ENCODE peak calls at places on chromosomes 3 and 15, in ten cellular contexts. V is IMR-90; S is GM23338; B is naive thymus-derived CD4-positive, alpha-beta T cell; C is mammary epithelial cell; P is A673; I is fibroblast of lung; Y is pancreas; T is colonic mucosa; R is left lung. U is an unnamed sample. For H3K4me1 and H3K36me3, the result is how much of the 10 kb centered on the place peaks cover.

GRCh38 chr15:101540480-101541239 is 51.2 kb upstream of the PCSK6 start:
- DNase-seq in V (no peak), S (no peak), B (no peak), C (no peak), P (no peak), I (no peak), Y (no peak), T (no peak), R (no peak), U (no peak)

GRCh38 chr3:136939489-136939888 is 18.3 kb upstream of the IL20RB start:
- DNase-seq in V (no peak), S (no peak), B (no peak), C (no peak), P (peak), I (no peak), Y (no peak), T (no peak), R (no peak), U (no peak)

GRCh38 chr3:150744041-150745026 is 18.6 kb downstream of the SIAH2 start:
- DNase-seq in V (no peak), S (no peak), B (no peak), C (peak), P (peak), I (no peak), Y (no peak), T (no peak), R (no peak), U (no peak)

GRCh38 chr15:74127255-74127953 is 3.0 kb upstream of the ISLR2 start:
- DNase-seq in V (peak), S (peak), B (peak), C (peak), P (peak), I (peak), Y (peak), T (peak), R (peak), U (peak)

GRCh38 chr15:101372149-101372577 is 77.1 kb upstream of the SNRPA1 start:
- DNase-seq in V (peak), S (no peak), B (no peak), C (no peak), P (no peak), I (peak), Y (no peak), T (peak), R (peak), U (no peak)

GRCh38 chr15:61974759-61975158 is 85.5 kb downstream of the VPS13C start:
- DNase-seq in V (peak), S (no peak), B (no peak), C (peak), P (no peak), I (no peak), Y (no peak), T (no peak), R (no peak), U (no peak)

GRCh38 chr15:36888018-36888992 is 212.0 kb downstream of the MEIS2 start:
- DNase-seq in V (no peak), S (no peak), B (no peak), C (no peak), P (no peak), I (no peak), Y (no peak), T (no peak), R (peak), U (no peak)

GRCh38 chr3:194136519-194137313 is 768 bp downstream of the HES1 start:
- DNase-seq in V (peak), S (peak), B (peak), C (no peak), P (peak), I (peak), Y (peak), T (peak), R (peak), U (no peak)

GRCh38 chr3:174937488-174937887 is 78.4 kb downstream of the NAALADL2 start:
- DNase-seq in V (peak), S (no peak), B (no peak), C (no peak), P (no peak), I (peak), Y (no peak), T (no peak), R (no peak), U (no peak)

GRCh38 chr3:148756306-148756705 is 58.6 kb downstream of the AGTR1 start:
- DNase-seq in V (no peak), S (no peak), B (no peak), C (no peak), P (no peak), I (no peak), Y (no peak), T (no peak), R (no peak), U (no peak)

GRCh38 chr15:31081568-31082250 is 19.8 kb downstream of the TRPM1 start:
- DNase-seq in V (no peak), S (no peak), B (no peak), C (no peak), P (no peak), I (no peak), Y (peak), T (peak), R (no peak), U (no peak)

DNA sequence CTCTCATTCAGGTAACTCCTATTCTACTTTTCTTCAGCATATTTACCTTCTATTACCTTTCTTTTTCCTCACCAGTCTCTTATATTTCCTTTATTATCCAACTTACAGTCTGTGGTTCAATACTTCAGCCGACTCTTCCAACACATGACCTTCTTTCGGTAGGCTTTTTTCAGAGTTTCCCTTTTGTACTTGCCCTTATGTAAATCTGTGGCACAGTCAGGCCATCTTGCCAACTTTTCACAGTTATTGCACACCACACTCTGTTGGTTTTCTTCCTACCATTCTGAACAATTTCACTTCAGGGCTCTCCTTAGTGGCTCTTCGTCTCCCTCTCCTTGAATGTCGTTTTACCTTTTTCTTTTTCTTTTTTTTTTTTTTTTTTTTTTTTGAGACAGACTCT is 427.8 kb downstream of the LPP start:
- DNase-seq in V (no peak), S (no peak), B (no peak), C (no peak), P (no peak), I (no peak), Y (no peak), T (no peak), R (no peak), U (no peak)
- H3K4me1 ChIP-seq in V (under half), S (under half), B (under half), C (under half), P (under half), I (under half), Y (under half), T (under half), R (under half), U (under half)

GRCh38 chr3:142013331-142013730 is 136.0 kb downstream of the TFDP2 start:
- DNase-seq in V (no peak), S (no peak), B (no peak), C (no peak), P (no peak), I (no peak), Y (no peak), T (no peak), R (no peak), U (no peak)
- H3K27ac ChIP-seq in V (no peak), S (no peak), B (no peak), C (no peak), P (no peak), I (no peak), Y (no peak), T (no peak), R (no peak), U (no peak)

GRCh38 chr3:130956721-130957120 is 62.8 kb downstream of the ATP2C1 start:
- DNase-seq in V (no peak), S (no peak), B (no peak), C (no peak), P (no peak), I (no peak), Y (no peak), T (no peak), R (no peak), U (no peak)
- H3K36me3 ChIP-seq in V (under half), S (under half), B (under half), C (under half), P (under half), I (under half), Y (under half), T (under half), R (under half), U (under half)

GRCh38 chr15:63491979-63492378 is 12.4 kb upstream of the USP3 start:
- DNase-seq in V (peak), S (no peak), B (no peak), C (no peak), P (no peak), I (peak), Y (no peak), T (no peak), R (no peak), U (no peak)

GRCh38 chr15:63489352-63489751 is 15.0 kb upstream of the USP3 start:
- DNase-seq in V (no peak), S (no peak), B (no peak), C (no peak), P (no peak), I (no peak), Y (no peak), T (no peak), R (no peak), U (no peak)

GRCh38 chr15:63488432-63488910 is 15.9 kb upstream of the USP3 start:
- DNase-seq in V (no peak), S (no peak), B (no peak), C (no peak), P (no peak), I (no peak), Y (peak), T (no peak), R (no peak), U (no peak)

GRCh38 chr15:63491116-63491817 is 13.1 kb upstream of the USP3 start:
- DNase-seq in V (no peak), S (no peak), B (no peak), C (no peak), P (no peak), I (no peak), Y (no peak), T (no peak), R (no peak), U (no peak)

GRCh38 chr15:63490345-63491034 is 13.9 kb upstream of the USP3 start:
- DNase-seq in V (no peak), S (no peak), B (no peak), C (no peak), P (no peak), I (no peak), Y (no peak), T (no peak), R (no peak), U (no peak)
- H3K4me1 ChIP-seq in V (under half), S (under half), B (under half), C (under half), P (under half), I (under half), Y (under half), T (under half), R (under half), U (under half)

GRCh38 chr3:10338164-10338470 is 17.2 kb upstream of the SEC13 start:
- DNase-seq in V (no peak), S (no peak), B (no peak), C (no peak), P (no peak), I (no peak), Y (no peak), T (no peak), R (no peak), U (no peak)
- H3K27ac ChIP-seq in V (no peak), S (no peak), B (no peak), C (no peak), P (no peak), I (no peak), Y (no peak), T (no peak), R (no peak), U (no peak)

GRCh38 chr3:111967071-111967470 is 11.8 kb upstream of the ABHD10 start:
- DNase-seq in V (no peak), S (no peak), B (no peak), C (no peak), P (no peak), I (no peak), Y (no peak), T (no peak), R (no peak), U (no peak)

GRCh38 chr3:111965484-111965883 is 13.3 kb upstream of the ABHD10 start:
- DNase-seq in V (no peak), S (no peak), B (no peak), C (no peak), P (no peak), I (no peak), Y (no peak), T (no peak), R (no peak), U (no peak)

GRCh38 chr3:111967651-111968274 is 11.1 kb upstream of the ABHD10 start:
- DNase-seq in V (peak), S (peak), B (peak), C (peak), P (peak), I (peak), Y (peak), T (peak), R (peak), U (peak)

GRCh38 chr3:111971533-111971932 is 7.3 kb upstream of the ABHD10 start:
- DNase-seq in V (no peak), S (no peak), B (no peak), C (no peak), P (no peak), I (no peak), Y (no peak), T (no peak), R (no peak), U (no peak)

DNA sequence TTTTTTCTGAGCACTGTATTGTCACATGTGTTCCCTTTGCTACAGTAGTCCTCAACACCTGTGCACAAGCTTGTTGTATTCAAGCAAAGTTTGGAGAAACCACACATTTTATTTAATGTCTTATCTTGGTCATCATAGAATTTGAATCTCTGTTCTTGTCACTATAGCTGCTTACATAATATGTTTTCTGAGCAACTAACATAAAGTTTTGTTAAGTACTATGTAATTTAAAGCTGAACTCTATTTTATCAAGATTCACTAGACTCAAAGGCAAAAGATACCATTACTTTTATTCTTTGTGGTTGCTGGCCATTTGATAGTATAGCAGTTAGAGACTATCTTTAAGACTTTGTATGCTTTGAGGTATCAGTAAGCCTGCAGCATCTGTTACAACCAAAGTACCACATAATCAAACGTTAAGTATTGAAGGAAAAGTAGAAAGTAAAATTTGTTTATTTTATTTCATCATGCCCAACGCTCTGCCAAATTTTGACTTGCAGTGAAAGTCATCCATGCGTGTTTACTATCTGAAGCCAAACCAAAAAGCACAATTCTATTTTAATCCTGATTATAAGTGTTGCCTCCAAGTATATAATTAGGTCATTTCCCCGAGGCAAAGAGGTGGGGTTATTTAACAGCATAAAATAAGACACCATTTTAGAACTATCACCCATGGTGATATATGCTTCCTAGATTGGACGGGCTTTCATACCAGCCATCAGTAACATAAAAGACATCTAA is 10.3 kb upstream of the ABHD10 start:
- DNase-seq in V (peak), S (no peak), B (no peak), C (no peak), P (no peak), I (peak), Y (no peak), T (no peak), R (no peak), U (no peak)
- H3K36me3 ChIP-seq in V (under half), S (under half), B (under half), C (under half), P (under half), I (under half), Y (under half), T (under half), R (under half), U (under half)

DNA sequence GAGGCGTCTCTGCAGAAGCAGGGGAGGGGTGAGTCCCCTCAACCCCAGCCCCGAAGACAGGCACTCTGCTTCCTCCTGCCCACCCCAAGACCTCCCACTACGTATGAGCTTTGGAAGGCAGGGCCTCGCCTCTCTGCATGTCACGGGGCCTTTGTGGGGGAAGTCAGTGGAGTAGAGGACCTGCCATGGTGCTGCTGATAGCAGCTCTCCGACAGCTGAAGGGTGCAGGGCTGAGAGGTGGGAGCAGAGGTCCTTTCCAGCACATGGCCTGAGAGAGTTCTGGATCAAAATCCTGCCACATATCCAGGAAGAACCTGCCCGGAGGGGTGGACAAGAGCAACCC is 1.3 kb upstream of the SNX22 start:
- DNase-seq in V (no peak), S (no peak), B (no peak), C (no peak), P (no peak), I (no peak), Y (no peak), T (no peak), R (no peak), U (no peak)
- H3K4me1 ChIP-seq in V (under half), S (under half), B (under half), C (under half), P (under half), I (under half), Y (under half), T (under half), R (under half), U (under half)

U was measured in effector memory CD4-positive, alpha-beta T cell.